ENCODE peak calls at places on chromosomes 16 and 17, in four cellular contexts. M is ACHN, U is OCI-LY7, H is T follicular helper cell. N is an unnamed sample.

GRCh38 chr16:84308120-84308519 is 13.4 kb downstream of the WFDC1 start:
- DNase-seq in M (peak; percentile 66), U (peak; percentile 46), H (no peak), N (no peak)

GRCh38 chr17:2150871-2151270 is 96.0 kb downstream of the HIC1 start:
- DNase-seq in M (no peak), U (no peak), H (no peak), N (no peak)

GRCh38 chr17:64781394-64781793 is 119.3 kb upstream of the SMURF2 start:
- DNase-seq in M (no peak), U (peak; percentile 62), H (peak; percentile 19), N (no peak)

GRCh38 chr17:13587487-13588338 is 14.0 kb downstream of the HS3ST3A1 start:
- DNase-seq in M (no peak), U (no peak), H (no peak), N (no peak)

GRCh38 chr16:22641030-22641671 is 130.5 kb downstream of the NPIPB5 start:
- DNase-seq in M (peak; percentile 54), U (peak; percentile 30), H (no peak), N (peak; percentile 46)

GRCh38 chr17:14464741-14465140 is 163.9 kb downstream of the HS3ST3B1 start:
- DNase-seq in M (no peak), U (no peak), H (no peak), N (peak; percentile 21)

GRCh38 chr16:68040506-68041288 is 17.6 kb downstream of the DUS2 start:
- DNase-seq in M (peak; percentile 73), U (peak; percentile 88), H (peak; percentile 82), N (peak; percentile 61)

GRCh38 chr16:80804451-80805383 is at the start of gene CDYL2:
- DNase-seq in M (peak; percentile 78), U (peak; percentile 53), H (peak; percentile 16), N (no peak)

GRCh38 chr16:83835972-83836566 is 28.3 kb downstream of the HSBP1 start:
- DNase-seq in M (peak; percentile 44), U (no peak), H (no peak), N (peak; percentile 79)

GRCh38 chr17:81574643-81574956 is 22.4 kb upstream of the FAAP100 start:
- DNase-seq in M (no peak), U (no peak), H (no peak), N (no peak)

GRCh38 chr17:66343531-66344078 is 41.2 kb downstream of the PRKCA start:
- DNase-seq in M (no peak), U (no peak), H (no peak), N (no peak)

GRCh38 chr17:3982541-3983017 is 18.3 kb upstream of the ATP2A3 start:
- DNase-seq in M (no peak), U (no peak), H (no peak), N (no peak)

GRCh38 chr16:51592013-51592501 is 441.0 kb upstream of the SALL1 start:
- DNase-seq in M (no peak), U (no peak), H (no peak), N (no peak)

GRCh38 chr16:63787014-63787413 is 1334.8 kb downstream of the CDH11 start:
- DNase-seq in M (peak; percentile 18), U (peak; percentile 27), H (no peak), N (peak; percentile 0)

GRCh38 chr16:842061-842476 is 41.5 kb upstream of the GNG13 start:
- DNase-seq in M (no peak), U (no peak), H (no peak), N (no peak)

GRCh38 chr17:79201536-79202227 is 127.1 kb downstream of the ENGASE start:
- DNase-seq in M (peak; percentile 92), U (no peak), H (no peak), N (no peak)

GRCh38 chr17:3695723-3696411 is at the start of gene P2RX5:
- DNase-seq in M (peak; percentile 34), U (peak; percentile 87), H (no peak), N (no peak)

GRCh38 chr16:3266873-3267537 is 10.6 kb upstream of the MEFV start:
- DNase-seq in M (peak; percentile 35), U (peak; percentile 64), H (no peak), N (no peak)

GRCh38 chr17:31857920-31858646 is 961 bp downstream of the COPRS start:
- DNase-seq in M (no peak), U (no peak), H (no peak), N (peak; percentile 20)

GRCh38 chr16:84266451-84266850 is 26.6 kb upstream of the KCNG4 start:
- DNase-seq in M (peak; percentile 68), U (peak; percentile 63), H (no peak), N (peak; percentile 27)

GRCh38 chr16:998211-998610 is 16.6 kb downstream of the SOX8 start:
- DNase-seq in M (no peak), U (no peak), H (no peak), N (no peak)

GRCh38 chr17:49490271-49490670 is 4.8 kb upstream of the NGFR start:
- DNase-seq in M (no peak), U (no peak), H (no peak), N (no peak)

GRCh38 chr17:40309031-40309937 is at the start of gene RARA:
- DNase-seq in M (peak; percentile 62), U (peak; percentile 58), H (no peak), N (no peak)

GRCh38 chr17:68738044-68738443 is 136.9 kb upstream of the FAM20A start:
- DNase-seq in M (no peak), U (no peak), H (no peak), N (no peak)

GRCh38 chr17:8162997-8163977 is 539 bp upstream of the VAMP2 start:
- DNase-seq in M (peak; percentile 30), U (no peak), H (no peak), N (no peak)

GRCh38 chr16:65658339-65659275 is 536.7 kb upstream of the CDH11 start:
- DNase-seq in M (no peak), U (no peak), H (no peak), N (peak; percentile 84)

GRCh38 chr17:65463242-65463641 is 98.2 kb downstream of the AXIN2 start:
- DNase-seq in M (no peak), U (no peak), H (no peak), N (peak; percentile 4)

GRCh38 chr17:77247609-77248008 is 106.8 kb downstream of the SEC14L1 start:
- DNase-seq in M (no peak), U (no peak), H (no peak), N (no peak)

GRCh38 chr16:3025032-3026002 is 1.5 kb downstream of the THOC6 start:
- DNase-seq in M (no peak), U (no peak), H (no peak), N (no peak)

GRCh38 chr16:83470406-83470805 is 337.4 kb upstream of the HSBP1 start:
- DNase-seq in M (peak; percentile 9), U (no peak), H (no peak), N (peak; percentile 15)

GRCh38 chr17:82018152-82019041 is 4.3 kb downstream of the CENPX start:
- DNase-seq in M (no peak), U (no peak), H (no peak), N (no peak)

GRCh38 chr16:10765772-10766171 is 22.1 kb downstream of the NUBP1 start:
- DNase-seq in M (no peak), U (no peak), H (no peak), N (no peak)

GRCh38 chr17:68507581-68507980 is 4.6 kb upstream of the PRKAR1A start:
- DNase-seq in M (no peak), U (no peak), H (no peak), N (no peak)

GRCh38 chr17:27756467-27757371 is 43.6 kb downstream of the NOS2 start:
- DNase-seq in M (peak; percentile 59), U (peak; percentile 51), H (peak; percentile 30), N (peak; percentile 30)

GRCh38 chr16:4514606-4515005 is 24.0 kb downstream of the CDIP1 start:
- DNase-seq in M (no peak), U (no peak), H (no peak), N (no peak)

GRCh38 chr16:65249768-65250167 is 127.9 kb upstream of the CDH11 start:
- DNase-seq in M (no peak), U (no peak), H (no peak), N (peak; percentile 4)

GRCh38 chr16:50010212-50010611 is 14.8 kb upstream of the CNEP1R1 start:
- DNase-seq in M (no peak), U (no peak), H (no peak), N (no peak)

GRCh38 chr17:58447039-58447975 is 30.0 kb upstream of the RNF43 start:
- DNase-seq in M (peak; percentile 83), U (peak; percentile 85), H (peak; percentile 35), N (peak; percentile 83)